ENCODE peak calls at places on chromosome 22, in eight cellular contexts. Z, Y, R, D, X, W, T and G are unnamed samples.

GRCh38 chr22:41048791-41049717 is 43.3 kb upstream of the EP300 start:
- DNase-seq in D (no peak), W (no peak), Z (peak), R (peak), X (no peak), Y (peak), T (peak), G (no peak)

GRCh38 chr22:36293606-36294292 is 40.8 kb downstream of the APOL1 start:
- DNase-seq in R (no peak), Y (no peak), Z (no peak), W (no peak), T (no peak), D (no peak), X (no peak), G (no peak)

GRCh38 chr22:37896181-37896592 is 9.9 kb upstream of the MICALL1 start:
- DNase-seq in X (no peak), Y (no peak), Z (no peak), D (peak), T (no peak), R (no peak), W (peak), G (no peak)

GRCh38 chr22:36528795-36529718 is at the start of gene EIF3D:
- DNase-seq in W (peak), T (peak), Y (peak), X (peak), R (peak), D (peak), Z (peak), G (peak)

GRCh38 chr22:38700271-38700788 is 413 bp downstream of the JOSD1 start:
- DNase-seq in T (peak), R (peak), W (peak), Z (no peak), X (no peak), D (no peak), Y (no peak), G (no peak)

GRCh38 chr22:25702571-25703167 is 39.3 kb upstream of the MYO18B start:
- DNase-seq in Z (no peak), Y (no peak), R (no peak), T (no peak), D (no peak), W (peak), X (no peak), G (no peak)

GRCh38 chr22:39567135-39567946 is 3.2 kb upstream of the CACNA1I start:
- DNase-seq in D (no peak), X (peak), T (no peak), W (peak), Y (no peak), R (no peak), Z (no peak), G (no peak)

GRCh38 chr22:19438286-19438685 is 5.9 kb downstream of the MRPL40 start:
- DNase-seq in R (no peak), Y (no peak), X (no peak), Z (no peak), W (peak), T (no peak), D (no peak), G (no peak)

GRCh38 chr22:26568207-26568706 is 21.7 kb downstream of the TPST2 start:
- DNase-seq in R (no peak), Z (no peak), W (peak), Y (no peak), X (no peak), T (peak), D (no peak), G (no peak)

GRCh38 chr22:45235101-45235777 is 5.5 kb downstream of the KIAA0930 start:
- DNase-seq in Z (no peak), X (no peak), T (no peak), D (no peak), Y (peak), W (no peak), R (no peak), G (no peak)